ENCODE peak calls at places on chromosome 21, in five cellular contexts. Q is cardiac fibroblast, C is Peyer's patch, E is cardiac muscle cell, U is fibroblast of lung. V is an unnamed sample.

GRCh38 chr21:45990049-45990711 is 8.6 kb downstream of the COL6A1 start:
- DNase-seq in E (no peak), C (no peak), U (no peak), Q (no peak), V (no peak)

GRCh38 chr21:39041815-39042214 is 141.4 kb downstream of the PSMG1 start:
- DNase-seq in C (no peak), E (no peak), U (no peak), Q (no peak), V (no peak)

GRCh38 chr21:42533306-42533962 is 19.8 kb downstream of the SLC37A1 start:
- DNase-seq in C (no peak), U (no peak), E (no peak), Q (no peak), V (no peak)

GRCh38 chr21:30206551-30207251 is 9.2 kb downstream of the CLDN8 start:
- DNase-seq in Q (peak), E (peak), U (peak), C (no peak), V (no peak)

GRCh38 chr21:26506951-26507350 is 66.1 kb downstream of the CYYR1 start:
- DNase-seq in C (no peak), Q (peak), U (peak), E (peak), V (no peak)

GRCh38 chr21:45295576-45296365 is 8.1 kb upstream of the POFUT2 start:
- DNase-seq in U (peak), E (no peak), C (peak), Q (peak), V (no peak)

GRCh38 chr21:29719561-29719960 is 220.2 kb downstream of the GRIK1 start:
- DNase-seq in E (no peak), Q (no peak), U (no peak), C (no peak), V (no peak)

GRCh38 chr21:44062380-44062779 is 44.8 kb upstream of the PWP2 start:
- DNase-seq in C (no peak), U (no peak), E (no peak), Q (no peak), V (no peak)

GRCh38 chr21:45554477-45555175 is 12.4 kb upstream of the SLC19A1 start:
- DNase-seq in U (peak), E (peak), C (peak), Q (peak), V (peak)

GRCh38 chr21:39911286-39911685 is 44.0 kb downstream of the PCP4 start:
- DNase-seq in Q (no peak), U (no peak), C (no peak), E (no peak), V (no peak)

GRCh38 chr21:31459457-31459856 is 115.4 kb upstream of the TIAM1 start:
- DNase-seq in Q (no peak), E (no peak), U (no peak), C (no peak), V (no peak)

GRCh38 chr21:42537106-42537742 is 23.6 kb downstream of the SLC37A1 start:
- DNase-seq in C (no peak), U (peak), E (no peak), Q (peak), V (no peak)

GRCh38 chr21:33124879-33125278 is 54.9 kb downstream of the OLIG1 start:
- DNase-seq in E (no peak), U (no peak), Q (no peak), C (no peak), V (no peak)

GRCh38 chr21:26097475-26097874 is 73.1 kb downstream of the APP start:
- DNase-seq in C (no peak), Q (no peak), E (no peak), U (no peak), V (no peak)

GRCh38 chr21:38664821-38665220 is 140.9 kb upstream of the ETS2 start:
- DNase-seq in C (no peak), Q (no peak), U (peak), E (peak), V (no peak)

GRCh38 chr21:37712204-37712934 is 203.9 kb downstream of the KCNJ6 start:
- DNase-seq in E (peak), Q (peak), C (no peak), U (peak), V (no peak)

GRCh38 chr21:45508607-45509565 is 33.4 kb downstream of the SLC19A1 start:
- DNase-seq in Q (no peak), E (no peak), C (no peak), U (no peak), V (no peak)

GRCh38 chr21:16330340-16331319 is 600.8 kb downstream of the USP25 start:
- DNase-seq in E (peak), C (no peak), Q (peak), U (peak), V (no peak)

GRCh38 chr21:46188226-46189212 is 4.3 kb upstream of the SPATC1L start:
- DNase-seq in E (peak), Q (peak), U (peak), C (peak), V (no peak)

V was measured in activated effector memory CD4-positive, alpha-beta T cell treated with Interleukin-2 at 50 U/mL for 16 hours.